ENCODE peak calls at places on chromosomes 4 and X, in eight cellular contexts. C, E, M, U, D, G, S and A are unnamed samples.

GRCh38 chrX:50097121-50097520 is 103.7 kb downstream of the AKAP4 start:
- DNase-seq in C (no peak), S (no peak), M (no peak), D (no peak), U (no peak), E (no peak), G (no peak), A (no peak)

GRCh38 chrX:76821276-76821675 is 393.8 kb downstream of the MAGEE1 start:
- DNase-seq in G (no peak), E (no peak), D (no peak), C (no peak), S (no peak), U (no peak), M (no peak), A (no peak)

GRCh38 chr4:110510955-110511544 is 35.1 kb downstream of the ENPEP start:
- DNase-seq in D (no peak), S (no peak), M (no peak), C (no peak), G (no peak), U (no peak), E (no peak), A (no peak)

GRCh38 chrX:134406230-134406794 is 53.7 kb upstream of the HPRT1 start:
- DNase-seq in S (no peak), C (no peak), U (no peak), D (no peak), M (no peak), E (no peak), G (no peak), A (no peak)

GRCh38 chr4:114349543-114350175 is 248.9 kb upstream of the UGT8 start:
- DNase-seq in E (no peak), M (no peak), D (no peak), C (no peak), G (no peak), S (no peak), U (no peak), A (no peak)

GRCh38 chr4:144580421-144580820 is 65.5 kb upstream of the HHIP start:
- DNase-seq in C (no peak), D (no peak), S (no peak), U (no peak), E (no peak), M (no peak), G (no peak), A (no peak)

GRCh38 chrX:49292400-49293362 is 10.8 kb upstream of the GAGE10 start:
- DNase-seq in U (no peak), S (no peak), E (no peak), G (no peak), C (no peak), M (no peak), D (no peak), A (no peak)

GRCh38 chrX:103879339-103879738 is 47.3 kb upstream of the RAB9B start:
- DNase-seq in U (no peak), E (no peak), M (no peak), G (no peak), C (no peak), S (no peak), D (no peak), A (no peak)

GRCh38 chr4:176443117-176443516 is 123.4 kb downstream of the SPCS3 start:
- DNase-seq in G (no peak), S (no peak), M (no peak), E (no peak), U (no peak), D (no peak), C (no peak), A (no peak)

GRCh38 chr4:32249040-32249439 is 1528.9 kb downstream of the PCDH7 start:
- DNase-seq in E (no peak), D (no peak), U (no peak), S (no peak), M (no peak), C (no peak), G (no peak), A (no peak)

GRCh38 chrX:40809210-40809609 is 73.9 kb upstream of the MED14 start:
- DNase-seq in E (no peak), U (no peak), S (no peak), M (no peak), C (no peak), D (no peak), G (no peak), A (no peak)

GRCh38 chr4:169080970-169081369 is 70.9 kb upstream of the CBR4 start:
- DNase-seq in D (no peak), S (no peak), M (no peak), U (no peak), G (no peak), E (no peak), C (no peak), A (no peak)

GRCh38 chrX:133570549-133570948 is 155.3 kb upstream of the GPC4 start:
- DNase-seq in E (no peak), S (no peak), D (no peak), G (no peak), M (no peak), C (no peak), U (no peak), A (no peak)

GRCh38 chrX:155747520-155747919 is 133.6 kb upstream of the VAMP7 start:
- DNase-seq in C (no peak), U (no peak), M (no peak), S (peak; percentile 20), D (peak; percentile 69), G (no peak), E (no peak), A (no peak)

GRCh38 chrX:2894885-2895292 is 34.2 kb downstream of the ARSD start:
- DNase-seq in E (no peak), G (no peak), U (no peak), M (no peak), S (no peak), C (no peak), D (no peak), A (no peak)

GRCh38 chr4:39466747-39467146 is 7.9 kb downstream of the LIAS start:
- DNase-seq in U (no peak), C (no peak), D (no peak), M (no peak), E (no peak), S (no peak), G (no peak), A (no peak)

GRCh38 chr4:152095701-152096070 is 334.9 kb upstream of the GATB start:
- DNase-seq in E (no peak), D (no peak), G (no peak), U (no peak), S (no peak), C (no peak), M (no peak), A (no peak)

GRCh38 chrX:72100824-72101351 is 30.8 kb downstream of the RTL5 start:
- DNase-seq in E (peak; percentile 75), U (peak; percentile 59), S (no peak), C (no peak), G (no peak), D (no peak), M (no peak), A (no peak)

GRCh38 chr4:180134116-180134866 is 2108.9 kb upstream of the TENM3 start:
- DNase-seq in E (peak; percentile 14), M (no peak), G (no peak), C (no peak), D (no peak), S (no peak), U (no peak), A (no peak)

GRCh38 chr4:181911420-181911819 is 331.8 kb upstream of the TENM3 start:
- DNase-seq in M (no peak), S (no peak), C (no peak), U (no peak), D (no peak), E (no peak), G (no peak), A (no peak)

GRCh38 chrX:73127700-73128241 is 48.5 kb upstream of the PABPC1L2A start:
- DNase-seq in M (peak; percentile 53), C (peak; percentile 6), G (no peak), E (peak; percentile 36), D (no peak), S (no peak), U (no peak), A (no peak)

GRCh38 chr4:112147697-112148096 is 2.4 kb downstream of the FAM241A start:
- DNase-seq in M (no peak), S (no peak), C (no peak), E (no peak), U (no peak), G (no peak), D (no peak), A (no peak)

DNA sequence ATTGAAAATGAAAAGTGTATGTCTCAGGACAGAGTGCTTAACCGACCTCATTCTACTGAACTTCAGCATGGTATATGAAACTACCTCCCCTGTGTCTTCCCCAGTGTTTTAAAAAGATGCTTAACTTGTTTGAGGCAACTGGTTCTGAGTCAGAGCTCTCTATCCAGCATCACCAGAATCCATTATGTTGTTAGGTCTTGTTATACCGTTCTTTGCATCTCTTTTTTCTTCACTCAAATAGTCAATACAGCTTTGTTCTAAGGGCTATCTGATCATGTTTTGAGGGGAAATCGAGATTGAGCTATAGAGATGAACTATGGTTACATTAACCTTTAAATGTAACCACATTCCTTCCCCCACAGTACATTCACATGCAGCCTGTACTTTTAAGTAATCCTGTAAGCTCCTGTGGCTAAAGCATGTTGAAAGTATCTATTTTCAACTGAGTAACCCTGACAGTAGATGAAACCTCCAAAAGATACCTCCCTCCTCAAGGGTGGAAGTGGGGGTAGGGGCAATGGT is 514.4 kb downstream of the RPA4 start:
- DNase-seq in D (no peak), E (no peak), G (no peak), M (no peak), S (no peak), U (no peak), C (no peak), A (no peak)
- H3K27ac ChIP-seq in D (no peak overlapping the region), E (no peak overlapping the region), G (no peak overlapping the region), M (no peak overlapping the region), S (no peak overlapping the region), U (no peak overlapping the region), C (no peak overlapping the region), A (no peak overlapping the region)

GRCh38 chr4:55681430-55681829 is 45.3 kb upstream of the NMU start:
- DNase-seq in M (no peak), D (no peak), G (no peak), S (no peak), U (no peak), E (no peak), C (no peak), A (no peak)
- H3K27ac ChIP-seq in M (no peak overlapping the region), D (no peak overlapping the region), G (no peak overlapping the region), S (no peak overlapping the region), U (no peak overlapping the region), E (no peak overlapping the region), C (no peak overlapping the region), A (no peak overlapping the region)

GRCh38 chr4:2042207-2042946 is 16.8 kb upstream of the NAT8L start:
- DNase-seq in U (no peak), D (peak; percentile 50), G (no peak), S (no peak), E (peak; percentile 86), C (no peak), M (peak; percentile 78), A (no peak)
- H3K27ac ChIP-seq in U (no peak overlapping the region), D (peak overlapping the region; percentile 49), G (no peak overlapping the region), S (no peak overlapping the region), E (no peak overlapping the region), C (peak overlapping the region; percentile 53), M (no peak overlapping the region), A (no peak overlapping the region)

GRCh38 chr4:155802573-155802972 is 43.8 kb downstream of the GUCY1B1 start:
- DNase-seq in E (no peak), S (no peak), G (no peak), C (no peak), D (no peak), M (no peak), U (no peak), A (no peak)
- H3K27ac ChIP-seq in E (no peak overlapping the region), S (no peak overlapping the region), G (no peak overlapping the region), C (no peak overlapping the region), D (no peak overlapping the region), M (no peak overlapping the region), U (no peak overlapping the region), A (no peak overlapping the region)